ENCODE peak calls at places on chromosomes 3 and 15, in eight cellular contexts. One of them, this sample, is unnamed.

GRCh38 chr15:67149859-67150824 is 84.7 kb downstream of the SMAD3 start:
- DNase-seq in AG09319: peak
- DNase-seq in nephron progenitor cell: peak
- DNase-seq in upper lobe of right lung: no peak
- DNase-seq in esophagus squamous epithelium: no peak
- DNase-seq in endothelial cell: peak
- DNase-seq in lower lobe of right lung: no peak
- DNase-seq in heart right ventricle: peak
- DNase-seq in this sample: peak

GRCh38 chr3:183298708-183299153 is 45.7 kb downstream of the B3GNT5 start:
- DNase-seq in AG09319: peak
- DNase-seq in lower lobe of right lung: peak
- DNase-seq in heart right ventricle: peak
- DNase-seq in esophagus squamous epithelium: peak
- DNase-seq in endothelial cell: no peak
- DNase-seq in upper lobe of right lung: peak
- DNase-seq in nephron progenitor cell: peak
- DNase-seq in this sample: no peak

GRCh38 chr15:78540955-78541743 is 905 bp downstream of the PSMA4 start:
- DNase-seq in AG09319: no peak
- DNase-seq in upper lobe of right lung: no peak
- DNase-seq in lower lobe of right lung: no peak
- DNase-seq in endothelial cell: no peak
- DNase-seq in heart right ventricle: no peak
- DNase-seq in nephron progenitor cell: no peak
- DNase-seq in esophagus squamous epithelium: no peak
- DNase-seq in this sample: peak

GRCh38 chr3:105187340-105187739 is 179.4 kb upstream of the ALCAM start:
- DNase-seq in upper lobe of right lung: no peak
- DNase-seq in heart right ventricle: no peak
- DNase-seq in lower lobe of right lung: no peak
- DNase-seq in endothelial cell: no peak
- DNase-seq in nephron progenitor cell: no peak
- DNase-seq in AG09319: no peak
- DNase-seq in esophagus squamous epithelium: no peak
- DNase-seq in this sample: no peak

GRCh38 chr3:171443211-171443957 is 16.8 kb downstream of the TNIK start:
- DNase-seq in nephron progenitor cell: no peak
- DNase-seq in heart right ventricle: no peak
- DNase-seq in AG09319: no peak
- DNase-seq in upper lobe of right lung: no peak
- DNase-seq in esophagus squamous epithelium: no peak
- DNase-seq in lower lobe of right lung: no peak
- DNase-seq in endothelial cell: no peak
- DNase-seq in this sample: no peak

GRCh38 chr3:152709659-152710058 is 125.3 kb upstream of the P2RY1 start:
- DNase-seq in AG09319: no peak
- DNase-seq in heart right ventricle: no peak
- DNase-seq in nephron progenitor cell: no peak
- DNase-seq in endothelial cell: no peak
- DNase-seq in upper lobe of right lung: no peak
- DNase-seq in esophagus squamous epithelium: no peak
- DNase-seq in lower lobe of right lung: no peak
- DNase-seq in this sample: no peak

GRCh38 chr3:31462050-31462569 is 70.6 kb upstream of the STT3B start:
- DNase-seq in endothelial cell: no peak
- DNase-seq in upper lobe of right lung: no peak
- DNase-seq in nephron progenitor cell: no peak
- DNase-seq in heart right ventricle: no peak
- DNase-seq in AG09319: no peak
- DNase-seq in esophagus squamous epithelium: no peak
- DNase-seq in lower lobe of right lung: no peak
- DNase-seq in this sample: peak

GRCh38 chr3:146899171-146899570 is 294.0 kb upstream of the PLSCR5 start:
- DNase-seq in upper lobe of right lung: no peak
- DNase-seq in lower lobe of right lung: no peak
- DNase-seq in esophagus squamous epithelium: no peak
- DNase-seq in AG09319: no peak
- DNase-seq in endothelial cell: no peak
- DNase-seq in nephron progenitor cell: no peak
- DNase-seq in heart right ventricle: no peak
- DNase-seq in this sample: no peak

GRCh38 chr15:89441295-89441762 is 55.1 kb downstream of the RHCG start:
- DNase-seq in heart right ventricle: no peak
- DNase-seq in AG09319: no peak
- DNase-seq in endothelial cell: no peak
- DNase-seq in lower lobe of right lung: no peak
- DNase-seq in nephron progenitor cell: no peak
- DNase-seq in upper lobe of right lung: peak
- DNase-seq in esophagus squamous epithelium: no peak
- DNase-seq in this sample: peak

GRCh38 chr15:51380999-51381806 is 39.7 kb downstream of the GLDN start:
- DNase-seq in endothelial cell: peak
- DNase-seq in heart right ventricle: peak
- DNase-seq in lower lobe of right lung: no peak
- DNase-seq in upper lobe of right lung: no peak
- DNase-seq in nephron progenitor cell: peak
- DNase-seq in esophagus squamous epithelium: no peak
- DNase-seq in AG09319: peak
- DNase-seq in this sample: peak

GRCh38 chr3:190366145-190366544 is 21.8 kb upstream of the CLDN16 start:
- DNase-seq in esophagus squamous epithelium: no peak
- DNase-seq in lower lobe of right lung: no peak
- DNase-seq in endothelial cell: no peak
- DNase-seq in heart right ventricle: no peak
- DNase-seq in upper lobe of right lung: no peak
- DNase-seq in AG09319: no peak
- DNase-seq in nephron progenitor cell: no peak
- DNase-seq in this sample: no peak

GRCh38 chr3:127637546-127637945 is 8.6 kb downstream of the PODXL2 start:
- DNase-seq in endothelial cell: no peak
- DNase-seq in heart right ventricle: no peak
- DNase-seq in lower lobe of right lung: no peak
- DNase-seq in upper lobe of right lung: peak
- DNase-seq in AG09319: no peak
- DNase-seq in esophagus squamous epithelium: no peak
- DNase-seq in nephron progenitor cell: no peak
- DNase-seq in this sample: no peak

GRCh38 chr3:72887723-72888545 is at the start of gene GXYLT2:
- DNase-seq in lower lobe of right lung: peak
- DNase-seq in upper lobe of right lung: peak
- DNase-seq in esophagus squamous epithelium: no peak
- DNase-seq in endothelial cell: peak
- DNase-seq in AG09319: no peak
- DNase-seq in heart right ventricle: peak
- DNase-seq in nephron progenitor cell: peak
- DNase-seq in this sample: peak

GRCh38 chr3:195768831-195769303 is 42.9 kb downstream of the MUC4 start:
- DNase-seq in AG09319: no peak
- DNase-seq in heart right ventricle: no peak
- DNase-seq in endothelial cell: no peak
- DNase-seq in esophagus squamous epithelium: no peak
- DNase-seq in upper lobe of right lung: peak
- DNase-seq in lower lobe of right lung: no peak
- DNase-seq in nephron progenitor cell: no peak
- DNase-seq in this sample: no peak

GRCh38 chr3:78221796-78222195 is 1181.9 kb downstream of the ROBO2 start:
- DNase-seq in esophagus squamous epithelium: no peak
- DNase-seq in endothelial cell: no peak
- DNase-seq in lower lobe of right lung: no peak
- DNase-seq in heart right ventricle: no peak
- DNase-seq in nephron progenitor cell: no peak
- DNase-seq in upper lobe of right lung: no peak
- DNase-seq in AG09319: no peak
- DNase-seq in this sample: no peak

GRCh38 chr3:131326307-131326706 is 55.3 kb upstream of the NUDT16 start:
- DNase-seq in endothelial cell: no peak
- DNase-seq in esophagus squamous epithelium: no peak
- DNase-seq in heart right ventricle: no peak
- DNase-seq in lower lobe of right lung: no peak
- DNase-seq in AG09319: no peak
- DNase-seq in upper lobe of right lung: no peak
- DNase-seq in nephron progenitor cell: no peak
- DNase-seq in this sample: no peak

GRCh38 chr15:75928680-75929608 is 25.3 kb downstream of the FBXO22 start:
- DNase-seq in lower lobe of right lung: no peak
- DNase-seq in endothelial cell: peak
- DNase-seq in heart right ventricle: no peak
- DNase-seq in esophagus squamous epithelium: no peak
- DNase-seq in nephron progenitor cell: peak
- DNase-seq in AG09319: no peak
- DNase-seq in upper lobe of right lung: no peak
- DNase-seq in this sample: no peak
- TF ChIP-seq CTCF in lower lobe of right lung: no peak
- TF ChIP-seq CTCF in endothelial cell: peak
- TF ChIP-seq CTCF in heart right ventricle: no peak
- TF ChIP-seq CTCF in esophagus squamous epithelium: peak
- TF ChIP-seq CTCF in nephron progenitor cell: peak
- TF ChIP-seq CTCF in AG09319: no peak
- TF ChIP-seq CTCF in upper lobe of right lung: no peak
- TF ChIP-seq CTCF in this sample: no peak

GRCh38 chr15:97126556-97127233 is 796.2 kb downstream of the NR2F2 start:
- DNase-seq in upper lobe of right lung: no peak
- DNase-seq in lower lobe of right lung: no peak
- DNase-seq in heart right ventricle: no peak
- DNase-seq in endothelial cell: no peak
- DNase-seq in nephron progenitor cell: no peak
- DNase-seq in esophagus squamous epithelium: no peak
- DNase-seq in AG09319: no peak
- DNase-seq in this sample: no peak
- TF ChIP-seq CTCF in upper lobe of right lung: no peak
- TF ChIP-seq CTCF in lower lobe of right lung: no peak
- TF ChIP-seq CTCF in heart right ventricle: no peak
- TF ChIP-seq CTCF in endothelial cell: no peak
- TF ChIP-seq CTCF in nephron progenitor cell: no peak
- TF ChIP-seq CTCF in esophagus squamous epithelium: no peak
- TF ChIP-seq CTCF in AG09319: no peak
- TF ChIP-seq CTCF in this sample: no peak

GRCh38 chr3:186929676-186930075 is 650 bp upstream of the ST6GAL1 start:
- DNase-seq in lower lobe of right lung: no peak
- DNase-seq in heart right ventricle: no peak
- DNase-seq in AG09319: no peak
- DNase-seq in esophagus squamous epithelium: no peak
- DNase-seq in nephron progenitor cell: no peak
- DNase-seq in upper lobe of right lung: no peak
- DNase-seq in endothelial cell: no peak
- DNase-seq in this sample: no peak

GRCh38 chr3:186930639-186931486 is 537 bp downstream of the ST6GAL1 start:
- DNase-seq in AG09319: no peak
- DNase-seq in nephron progenitor cell: peak
- DNase-seq in heart right ventricle: peak
- DNase-seq in lower lobe of right lung: peak
- DNase-seq in upper lobe of right lung: peak
- DNase-seq in endothelial cell: peak
- DNase-seq in esophagus squamous epithelium: peak
- DNase-seq in this sample: peak

GRCh38 chr3:186929186-186929585 is 1.1 kb upstream of the ST6GAL1 start:
- DNase-seq in AG09319: no peak
- DNase-seq in lower lobe of right lung: no peak
- DNase-seq in esophagus squamous epithelium: no peak
- DNase-seq in heart right ventricle: no peak
- DNase-seq in nephron progenitor cell: no peak
- DNase-seq in upper lobe of right lung: no peak
- DNase-seq in endothelial cell: no peak
- DNase-seq in this sample: no peak

GRCh38 chr3:186931487-186932280 is 1.4 kb downstream of the ST6GAL1 start:
- DNase-seq in nephron progenitor cell: peak
- DNase-seq in heart right ventricle: peak
- DNase-seq in endothelial cell: peak
- DNase-seq in upper lobe of right lung: peak
- DNase-seq in lower lobe of right lung: peak
- DNase-seq in esophagus squamous epithelium: no peak
- DNase-seq in AG09319: no peak
- DNase-seq in this sample: peak

DNA sequence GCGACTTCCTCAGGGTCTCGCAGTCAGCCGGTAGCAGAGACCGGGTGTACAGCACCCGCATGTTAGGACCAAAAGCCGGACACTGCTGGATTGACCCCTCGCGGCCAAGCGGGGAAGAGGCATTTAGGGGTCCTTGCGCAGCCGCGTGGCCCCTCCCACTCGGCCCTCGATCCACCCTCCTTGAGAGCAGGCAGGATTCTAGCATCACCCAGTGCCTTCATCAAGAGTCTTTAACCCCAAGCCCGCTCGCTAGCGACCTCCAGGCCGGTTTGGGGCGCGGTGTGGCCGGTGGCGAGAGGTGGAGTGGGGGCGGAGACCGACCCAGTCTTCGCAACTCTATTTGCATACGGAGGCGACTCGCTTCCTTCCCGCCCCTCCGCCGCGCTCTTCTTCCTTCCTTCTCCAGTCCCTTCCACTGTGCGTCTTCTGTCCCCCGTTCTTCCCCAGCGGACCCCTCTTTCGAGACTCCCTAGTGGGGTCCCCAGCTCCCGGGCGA is at the start of gene ST6GAL1:
- DNase-seq in esophagus squamous epithelium: peak
- DNase-seq in AG09319: no peak
- DNase-seq in nephron progenitor cell: peak
- DNase-seq in lower lobe of right lung: peak
- DNase-seq in endothelial cell: peak
- DNase-seq in heart right ventricle: peak
- DNase-seq in upper lobe of right lung: peak
- DNase-seq in this sample: peak
- TF ChIP-seq CTCF in esophagus squamous epithelium: no peak
- TF ChIP-seq CTCF in AG09319: peak
- TF ChIP-seq CTCF in nephron progenitor cell: peak
- TF ChIP-seq CTCF in lower lobe of right lung: peak
- TF ChIP-seq CTCF in endothelial cell: peak
- TF ChIP-seq CTCF in heart right ventricle: peak
- TF ChIP-seq CTCF in upper lobe of right lung: peak
- TF ChIP-seq CTCF in this sample: peak

DNA sequence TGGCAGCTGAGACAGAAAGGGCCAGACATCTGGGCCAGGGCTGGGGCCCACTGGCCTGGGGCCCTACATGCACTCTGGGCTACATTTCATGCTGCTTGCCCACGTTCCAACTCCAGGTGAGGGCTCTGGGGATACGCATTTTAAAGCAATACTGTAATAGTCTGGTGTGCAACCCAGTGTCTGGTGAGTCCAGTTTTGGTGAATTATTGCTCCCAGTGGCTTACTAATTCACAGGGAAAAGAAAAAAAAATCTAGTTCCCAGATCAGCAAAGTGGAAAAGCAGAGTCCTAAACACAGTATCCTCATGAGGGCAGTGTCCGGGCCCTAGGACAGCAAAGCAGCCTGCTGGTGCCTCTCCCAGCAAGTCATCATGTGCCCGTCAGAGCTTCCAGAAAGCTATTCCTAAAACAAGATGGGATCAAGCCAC is 82.4 kb downstream of the CCNL1 start:
- DNase-seq in esophagus squamous epithelium: no peak
- DNase-seq in lower lobe of right lung: no peak
- DNase-seq in upper lobe of right lung: no peak
- DNase-seq in heart right ventricle: no peak
- DNase-seq in endothelial cell: no peak
- DNase-seq in AG09319: no peak
- DNase-seq in nephron progenitor cell: peak
- DNase-seq in this sample: no peak
- TF ChIP-seq CTCF in esophagus squamous epithelium: no peak
- TF ChIP-seq CTCF in lower lobe of right lung: no peak
- TF ChIP-seq CTCF in upper lobe of right lung: peak
- TF ChIP-seq CTCF in heart right ventricle: peak
- TF ChIP-seq CTCF in endothelial cell: no peak
- TF ChIP-seq CTCF in AG09319: peak
- TF ChIP-seq CTCF in nephron progenitor cell: no peak
- TF ChIP-seq CTCF in this sample: no peak

This sample was measured in GM13976.